ENCODE peak calls at places on chromosomes 5 and 9, in six cellular contexts. U is fibroblast of mammary gland; A is KBM-7; Z is left cardiac atrium; Q is heart right ventricle; G is activated CD4-positive, alpha-beta T cell treated with anti-CD3 and anti-CD28 coated beads for 48 hours. D is an unnamed sample.

GRCh38 chr5:61159841-61160240 is 2.4 kb downstream of the SMIM15 start:
- DNase-seq in U (peak; percentile 38), A (peak; percentile 35), Z (no peak), Q (no peak), G (no peak), D (no peak)

GRCh38 chr5:170305646-170306025 is 8.1 kb upstream of the LCP2 start:
- DNase-seq in U (no peak), A (no peak), Z (no peak), Q (no peak), G (no peak), D (no peak)

GRCh38 chr9:114757395-114757794 is 48.4 kb downstream of the TNFSF15 start:
- DNase-seq in U (no peak), A (no peak), Z (no peak), Q (no peak), G (no peak), D (no peak)

GRCh38 chr5:149728303-149728702 is 1.8 kb upstream of the PPARGC1B start:
- DNase-seq in U (no peak), A (no peak), Z (no peak), Q (no peak), G (no peak), D (no peak)

GRCh38 chr5:137398751-137399150 is 100.4 kb downstream of the SPOCK1 start:
- DNase-seq in U (no peak), A (no peak), Z (no peak), Q (no peak), G (no peak), D (no peak)

GRCh38 chr9:137269231-137269772 is 8.2 kb upstream of the TOR4A start:
- DNase-seq in U (no peak), A (no peak), Z (no peak), Q (peak; percentile 62), G (no peak), D (peak; percentile 91)

GRCh38 chr9:34185778-34186551 is 7.1 kb downstream of the UBAP1 start:
- DNase-seq in U (peak; percentile 98), A (peak; percentile 57), Z (peak; percentile 52), Q (no peak), G (no peak), D (peak; percentile 92)

GRCh38 chr9:93900971-93901861 is 53.9 kb downstream of the BARX1 start:
- DNase-seq in U (no peak), A (no peak), Z (peak; percentile 6), Q (no peak), G (no peak), D (no peak)

GRCh38 chr9:122642226-122642625 is 15.2 kb downstream of the OR1B1 start:
- DNase-seq in U (no peak), A (peak; percentile 3), Z (no peak), Q (no peak), G (no peak), D (no peak)

GRCh38 chr9:95080961-95081658 is 236.4 kb downstream of the FANCC start:
- DNase-seq in U (no peak), A (no peak), Z (no peak), Q (no peak), G (no peak), D (no peak)

GRCh38 chr9:130122465-130122864 is 49.7 kb upstream of the NCS1 start:
- DNase-seq in U (no peak), A (no peak), Z (no peak), Q (no peak), G (no peak), D (no peak)

GRCh38 chr5:175885813-175886212 is 14.4 kb downstream of the CPLX2 start:
- DNase-seq in U (no peak), A (peak; percentile 7), Z (no peak), Q (no peak), G (no peak), D (no peak)

GRCh38 chr5:137635521-137635921 is 100.4 kb downstream of the KLHL3 start:
- DNase-seq in U (no peak), A (no peak), Z (no peak), Q (no peak), G (no peak), D (no peak)

GRCh38 chr9:21709464-21710058 is 92.9 kb upstream of the MTAP start:
- DNase-seq in U (peak; percentile 75), A (peak; percentile 54), Z (peak; percentile 32), Q (no peak), G (peak; percentile 80), D (peak; percentile 47)

GRCh38 chr9:8679405-8679951 is 879.9 kb upstream of the DMAC1 start:
- DNase-seq in U (peak; percentile 22), A (no peak), Z (no peak), Q (no peak), G (no peak), D (no peak)

GRCh38 chr5:173697931-173698579 is 81.6 kb upstream of the BOD1 start:
- DNase-seq in U (no peak), A (no peak), Z (no peak), Q (no peak), G (no peak), D (no peak)

GRCh38 chr5:164345853-164346252 is 840.4 kb downstream of the MAT2B start:
- DNase-seq in U (no peak), A (no peak), Z (no peak), Q (no peak), G (no peak), D (no peak)

GRCh38 chr5:125550237-125550636 is 803.8 kb upstream of the ZNF608 start:
- DNase-seq in U (peak; percentile 87), A (no peak), Z (no peak), Q (no peak), G (no peak), D (peak; percentile 74)

GRCh38 chr5:112006721-112007120 is 249.7 kb upstream of the NREP start:
- DNase-seq in U (peak; percentile 85), A (no peak), Z (no peak), Q (no peak), G (no peak), D (peak; percentile 51)

GRCh38 chr5:143828710-143829109 is 16.7 kb downstream of the HMHB1 start:
- DNase-seq in U (no peak), A (no peak), Z (no peak), Q (no peak), G (peak; percentile 11), D (no peak)

GRCh38 chr5:126961702-126962101 is 68.7 kb downstream of the MARCHF3 start:
- DNase-seq in U (peak; percentile 55), A (no peak), Z (no peak), Q (no peak), G (no peak), D (peak; percentile 75)

GRCh38 chr9:84751921-84752320 is 82.4 kb downstream of the NTRK2 start:
- DNase-seq in U (no peak), A (no peak), Z (no peak), Q (no peak), G (no peak), D (no peak)

GRCh38 chr5:40682431-40683017 is 2.8 kb downstream of the PTGER4 start:
- DNase-seq in U (peak; percentile 67), A (no peak), Z (no peak), Q (no peak), G (no peak), D (peak; percentile 63)

GRCh38 chr5:902129-902916 is 9.6 kb downstream of the TRIP13 start:
- DNase-seq in U (no peak), A (no peak), Z (no peak), Q (no peak), G (no peak), D (no peak)

GRCh38 chr5:116880150-116880549 is 305.5 kb upstream of the SEMA6A start:
- DNase-seq in U (no peak), A (no peak), Z (no peak), Q (no peak), G (no peak), D (no peak)

GRCh38 chr9:2601785-2602378 is 19.7 kb upstream of the VLDLR start:
- DNase-seq in U (no peak), A (no peak), Z (no peak), Q (no peak), G (no peak), D (no peak)

GRCh38 chr5:135372654-135373381 is 26.2 kb downstream of the MACROH2A1 start:
- DNase-seq in U (no peak), A (peak; percentile 91), Z (no peak), Q (no peak), G (no peak), D (no peak)

GRCh38 chr9:134871941-134872340 is 8.7 kb upstream of the FCN2 start:
- DNase-seq in U (no peak), A (no peak), Z (no peak), Q (no peak), G (no peak), D (no peak)

GRCh38 chr9:91071185-91071990 is 269.8 kb downstream of the SYK start:
- DNase-seq in U (peak; percentile 99), A (no peak), Z (no peak), Q (no peak), G (peak; percentile 86), D (peak; percentile 72)

GRCh38 chr5:138545919-138546562 is 3.0 kb upstream of the ETF1 start:
- DNase-seq in U (peak; percentile 47), A (no peak), Z (no peak), Q (no peak), G (no peak), D (no peak)

GRCh38 chr5:172769598-172770373 is 1.2 kb downstream of the DUSP1 start:
- DNase-seq in U (peak; percentile 48), A (no peak), Z (peak; percentile 60), Q (peak; percentile 49), G (no peak), D (peak; percentile 59)